ENCODE peak calls at places on chromosomes 7 and 10, in five cellular contexts. K, P, R, C and F are unnamed samples.

GRCh38 chr10:54665122-54665521 is 135.9 kb downstream of the PCDH15 start:
- DNase-seq in K (no peak), R (no peak), C (no peak), P (no peak), F (no peak)

GRCh38 chr7:106178593-106179134 is 66.6 kb upstream of the SYPL1 start:
- DNase-seq in R (no peak), C (peak), P (peak), K (no peak), F (no peak)

GRCh38 chr7:130224210-130224609 is 16.6 kb downstream of the SSMEM1 start:
- DNase-seq in C (no peak), R (no peak), P (no peak), K (no peak), F (no peak)

GRCh38 chr7:21020667-21021066 is 234.0 kb upstream of the SP8 start:
- DNase-seq in C (no peak), R (no peak), P (no peak), K (no peak), F (no peak)

GRCh38 chr10:30602747-30603146 is 26.8 kb downstream of the LYZL2 start:
- DNase-seq in K (no peak), R (no peak), P (no peak), C (no peak), F (no peak)

GRCh38 chr10:3524086-3524960 is 260.7 kb downstream of the KLF6 start:
- DNase-seq in R (no peak), P (no peak), C (no peak), K (no peak), F (no peak)

GRCh38 chr7:107075863-107076574 is 31.5 kb downstream of the PRKAR2B start:
- DNase-seq in P (no peak), C (no peak), K (no peak), R (no peak), F (no peak)

GRCh38 chr10:119500138-119500795 is 42.3 kb downstream of the RGS10 start:
- DNase-seq in P (no peak), R (no peak), C (no peak), K (no peak), F (no peak)

GRCh38 chr10:95552680-95553342 is 8.4 kb downstream of the SORBS1 start:
- DNase-seq in K (no peak), R (no peak), C (no peak), P (no peak), F (no peak)

GRCh38 chr7:91657386-91658120 is 222.9 kb downstream of the MTERF1 start:
- DNase-seq in K (no peak), R (no peak), C (no peak), P (no peak), F (no peak)

GRCh38 chr10:133091316-133091715 is 3.6 kb downstream of the ADGRA1 start:
- DNase-seq in K (no peak), C (no peak), R (no peak), P (no peak), F (no peak)

GRCh38 chr10:133568287-133568614 is 2.9 kb upstream of the SYCE1 start:
- DNase-seq in P (no peak), C (no peak), R (no peak), K (no peak), F (no peak)

GRCh38 chr7:100367676-100368613 is 5.3 kb upstream of the PILRA start:
- DNase-seq in R (no peak), K (no peak), P (no peak), C (peak), F (no peak)

GRCh38 chr10:44647877-44648542 is 263.1 kb upstream of the CXCL12 start:
- DNase-seq in K (no peak), C (no peak), P (peak), R (no peak), F (no peak)

GRCh38 chr7:122844191-122844988 is 41.9 kb downstream of the CADPS2 start:
- DNase-seq in P (no peak), K (no peak), R (no peak), C (no peak), F (no peak)

GRCh38 chr10:89167915-89168314 is 39.2 kb downstream of the CH25H start:
- DNase-seq in C (no peak), K (no peak), P (no peak), R (no peak), F (no peak)

GRCh38 chr10:42998481-42999384 is 78.1 kb upstream of the RET start:
- DNase-seq in R (no peak), K (no peak), P (no peak), C (peak), F (no peak)

GRCh38 chr10:11125004-11125403 is 107.3 kb downstream of the CELF2 start:
- DNase-seq in R (no peak), P (no peak), C (no peak), K (no peak), F (no peak)

GRCh38 chr10:26621243-26621888 is 76.1 kb upstream of the PDSS1 start:
- DNase-seq in P (no peak), R (no peak), C (no peak), K (no peak), F (no peak)

GRCh38 chr10:63388421-63389031 is 77.3 kb downstream of the JMJD1C start:
- DNase-seq in C (no peak), P (peak), K (no peak), R (no peak), F (no peak)